ENCODE peak calls at places on chromosomes 12 and 14, in seven cellular contexts. X is neuronal stem cell, S is IMR-90, T is H9, L is mesendoderm, A is H1, U is mesenchymal stem cell. O is an unnamed sample.

GRCh38 chr12:88575361-88575959 is 4.8 kb downstream of the KITLG start:
- DNase-seq in A (no peak), U (no peak), S (no peak), T (no peak), X (no peak), L (no peak), O (no peak)

GRCh38 chr12:30725739-30726138 is 29.0 kb downstream of the CAPRIN2 start:
- DNase-seq in X (no peak), A (no peak), T (no peak), S (peak), L (peak), U (peak), O (peak)

GRCh38 chr12:2540535-2540941 is 254.2 kb upstream of the FKBP4 start:
- DNase-seq in L (peak), T (no peak), X (no peak), U (no peak), S (no peak), A (no peak), O (no peak)

GRCh38 chr14:105249175-105250007 is 1.1 kb downstream of the BTBD6 start:
- DNase-seq in U (peak), S (peak), T (peak), A (no peak), L (peak), X (peak), O (peak)

GRCh38 chr12:97321640-97322039 is 141.0 kb upstream of the RMST start:
- DNase-seq in X (no peak), T (no peak), S (no peak), L (no peak), A (no peak), U (no peak), O (no peak)

GRCh38 chr12:112304411-112304810 is 77.8 kb downstream of the HECTD4 start:
- DNase-seq in A (no peak), T (no peak), L (no peak), U (no peak), X (no peak), S (no peak), O (no peak)

GRCh38 chr14:59190372-59190771 is 1.9 kb downstream of the DAAM1 start:
- DNase-seq in L (peak), U (no peak), A (no peak), X (peak), S (no peak), T (peak), O (peak)

GRCh38 chr12:3222935-3223334 is 145.8 kb downstream of the TSPAN9 start:
- DNase-seq in S (no peak), T (no peak), A (no peak), U (no peak), X (no peak), L (no peak), O (no peak)

GRCh38 chr12:90909069-90909676 is 45.8 kb downstream of the CCER1 start:
- DNase-seq in S (peak), U (peak), A (no peak), L (peak), X (peak), T (peak), O (peak)

GRCh38 chr14:77615231-77616132 is 955 bp downstream of the SPTLC2 start:
- DNase-seq in U (peak), X (peak), L (peak), S (peak), T (no peak), A (no peak), O (peak)

GRCh38 chr12:95995238-95996031 is 709 bp downstream of the HAL start:
- DNase-seq in T (no peak), L (no peak), S (no peak), X (no peak), A (no peak), U (no peak), O (no peak)

GRCh38 chr12:125696044-125696443 is 630.8 kb downstream of the AACS start:
- DNase-seq in L (peak), T (no peak), X (no peak), S (no peak), A (no peak), U (no peak), O (no peak)

GRCh38 chr12:66189476-66189823 is 436 bp downstream of the IRAK3 start:
- DNase-seq in U (no peak), T (no peak), L (peak), X (no peak), A (no peak), S (no peak), O (no peak)

GRCh38 chr12:4265280-4265679 is 8.3 kb upstream of the CCND2 start:
- DNase-seq in L (no peak), X (no peak), U (no peak), A (no peak), S (no peak), T (no peak), O (no peak)

GRCh38 chr14:106372870-106373657 is 846.7 kb downstream of the TMEM121 start:
- DNase-seq in T (no peak), L (peak), U (no peak), X (no peak), S (no peak), A (no peak), O (peak)

GRCh38 chr14:72549848-72550247 is 344.1 kb downstream of the DPF3 start:
- DNase-seq in L (no peak), S (no peak), X (no peak), T (no peak), A (no peak), U (no peak), O (no peak)

GRCh38 chr12:6943719-6944380 is at the start of the genes C12orf57 and RNU7-1:
- DNase-seq in X (peak), L (peak), A (no peak), U (peak), S (peak), T (peak), O (peak)

GRCh38 chr12:6869049-6870021 is 2.0 kb downstream of the TPI1 start:
- DNase-seq in L (peak), S (peak), U (peak), X (peak), A (no peak), T (peak), O (peak)

GRCh38 chr14:104528496-104528895 is 51.1 kb upstream of the C14orf180 start:
- DNase-seq in X (no peak), S (no peak), A (no peak), U (no peak), T (peak), L (no peak), O (no peak)

GRCh38 chr12:124770725-124771124 is 92.9 kb downstream of the SCARB1 start:
- DNase-seq in U (no peak), A (no peak), S (no peak), T (no peak), X (no peak), L (no peak), O (no peak)

GRCh38 chr12:110670161-110670701 is 18.7 kb downstream of the HVCN1 start:
- DNase-seq in T (no peak), S (no peak), L (no peak), A (no peak), U (no peak), X (no peak), O (no peak)

GRCh38 chr14:94451091-94451751 is 1.4 kb downstream of the SERPINA11 start:
- DNase-seq in T (peak), A (no peak), X (no peak), S (no peak), U (no peak), L (no peak), O (no peak)

GRCh38 chr14:56759633-56760032 is 50.6 kb downstream of the OTX2 start:
- DNase-seq in A (no peak), U (no peak), L (no peak), X (no peak), T (no peak), S (no peak), O (no peak)

GRCh38 chr14:59754256-59754655 is 116.3 kb downstream of the RTN1 start:
- DNase-seq in S (peak), T (no peak), A (no peak), X (no peak), L (peak), U (no peak), O (no peak)

GRCh38 chr12:50533971-50534370 is 29.2 kb downstream of the DIP2B start:
- DNase-seq in A (no peak), U (peak), S (no peak), T (no peak), X (no peak), L (no peak), O (no peak)

GRCh38 chr14:51616724-51617409 is 34.8 kb upstream of the FRMD6 start:
- DNase-seq in L (no peak), T (no peak), U (peak), X (no peak), S (peak), A (no peak), O (no peak)

GRCh38 chr14:102922490-102923200 is at the start of gene AMN:
- DNase-seq in T (peak), X (no peak), U (no peak), S (no peak), L (no peak), A (no peak), O (peak)

GRCh38 chr12:121576851-121577391 is 3.9 kb downstream of the KDM2B start:
- DNase-seq in A (peak), X (peak), S (peak), T (peak), U (peak), L (peak), O (no peak)

GRCh38 chr12:89544730-89545184 is 18.9 kb upstream of the POC1B start:
- DNase-seq in S (no peak), L (peak), U (peak), T (no peak), X (peak), A (no peak), O (no peak)

GRCh38 chr14:103223818-103224352 is 100.6 kb downstream of the TNFAIP2 start:
- DNase-seq in L (no peak), S (no peak), A (no peak), T (no peak), U (no peak), X (no peak), O (no peak)

GRCh38 chr12:90953956-90954421 is 987 bp downstream of the CCER1 start:
- DNase-seq in U (no peak), A (peak), L (peak), X (no peak), T (peak), S (no peak), O (peak)

GRCh38 chr12:82627799-82628198 is 58.9 kb upstream of the TMTC2 start:
- DNase-seq in L (peak), U (peak), A (no peak), S (peak), X (no peak), T (peak), O (no peak)

GRCh38 chr14:39740454-39740853 is 308.2 kb upstream of the FBXO33 start:
- DNase-seq in X (no peak), S (no peak), L (no peak), U (no peak), T (no peak), A (no peak), O (no peak)

GRCh38 chr12:116922194-116922897 is 11.6 kb downstream of the FBXW8 start:
- DNase-seq in T (no peak), L (no peak), U (no peak), S (peak), X (no peak), A (no peak), O (no peak)

GRCh38 chr12:89243786-89244185 is 108.5 kb downstream of the DUSP6 start:
- DNase-seq in S (peak), U (peak), A (no peak), L (peak), T (no peak), X (no peak), O (peak)

GRCh38 chr12:94650143-94651056 is at the start of gene TMCC3:
- DNase-seq in T (peak), X (peak), S (no peak), A (no peak), L (peak), U (peak), O (peak)

GRCh38 chr14:50677527-50678063 is 9.5 kb upstream of the SAV1 start:
- DNase-seq in T (no peak), S (peak), U (peak), L (peak), X (no peak), A (no peak), O (peak)

GRCh38 chr14:100872641-100873071 is 30.9 kb downstream of the RTL1 start:
- DNase-seq in S (no peak), A (no peak), X (no peak), T (no peak), U (no peak), L (no peak), O (no peak)

GRCh38 chr12:94038605-94039004 is 109.8 kb upstream of the PLXNC1 start:
- DNase-seq in A (no peak), U (no peak), L (no peak), S (no peak), X (no peak), T (no peak), O (no peak)

GRCh38 chr14:55136241-55136640 is 7.2 kb downstream of the LGALS3 start:
- DNase-seq in A (no peak), U (no peak), L (no peak), T (no peak), X (no peak), S (peak), O (peak)

GRCh38 chr12:68423175-68423574 is 91.0 kb upstream of the MDM1 start:
- DNase-seq in L (no peak), S (no peak), X (no peak), T (no peak), A (no peak), U (no peak), O (no peak)
- H2BK120ac ChIP-seq in L (no peak), S (no peak), X (no peak), T (no peak), A (no peak), U (no peak), O (no peak)

DNA sequence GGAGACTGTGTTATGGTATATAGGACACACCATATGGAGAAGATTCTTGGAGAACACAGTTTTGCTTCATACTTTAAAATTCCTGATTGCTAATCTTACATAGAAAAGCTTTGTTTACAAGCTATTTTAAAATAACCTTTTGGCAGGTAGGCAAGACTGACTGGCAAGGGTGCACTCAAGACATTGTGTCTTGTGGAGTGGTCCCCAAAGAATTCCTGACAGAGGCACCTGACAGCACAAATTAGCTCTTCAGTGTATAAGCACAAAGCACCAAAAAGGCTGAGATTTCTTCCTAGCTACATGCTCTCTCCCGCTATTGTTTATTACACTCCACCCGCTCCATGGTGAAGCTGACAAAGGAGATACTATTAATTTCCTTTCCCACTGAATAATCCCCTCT is 139.3 kb downstream of the MON2 start:
- DNase-seq in A (no peak), T (no peak), X (no peak), U (no peak), L (no peak), S (no peak), O (no peak)
- H4K8ac ChIP-seq in A (no peak), T (no peak), X (no peak), U (no peak), L (no peak), S (no peak), O (no peak)

GRCh38 chr12:52331833-52332232 is 10.6 kb upstream of the KRT83 start:
- DNase-seq in T (no peak), L (no peak), A (no peak), U (no peak), X (no peak), S (no peak), O (no peak)

GRCh38 chr12:52332381-52332780 is 11.2 kb upstream of the KRT83 start:
- DNase-seq in T (no peak), L (no peak), S (no peak), X (no peak), A (no peak), U (no peak), O (no peak)

GRCh38 chr12:52327830-52328500 is 6.8 kb upstream of the KRT83 start:
- DNase-seq in X (no peak), S (no peak), A (no peak), L (no peak), U (no peak), T (no peak), O (no peak)

GRCh38 chr12:52333321-52333720 is 12.1 kb upstream of the KRT83 start:
- DNase-seq in L (peak), A (no peak), U (no peak), S (no peak), T (no peak), X (no peak), O (no peak)

GRCh38 chr12:52331039-52331438 is 9.8 kb upstream of the KRT83 start:
- DNase-seq in L (no peak), U (no peak), S (no peak), A (no peak), T (no peak), X (no peak), O (no peak)
- H2BK120ac ChIP-seq in L (no peak), U (no peak), S (no peak), A (no peak), T (no peak), X (no peak), O (no peak)

DNA sequence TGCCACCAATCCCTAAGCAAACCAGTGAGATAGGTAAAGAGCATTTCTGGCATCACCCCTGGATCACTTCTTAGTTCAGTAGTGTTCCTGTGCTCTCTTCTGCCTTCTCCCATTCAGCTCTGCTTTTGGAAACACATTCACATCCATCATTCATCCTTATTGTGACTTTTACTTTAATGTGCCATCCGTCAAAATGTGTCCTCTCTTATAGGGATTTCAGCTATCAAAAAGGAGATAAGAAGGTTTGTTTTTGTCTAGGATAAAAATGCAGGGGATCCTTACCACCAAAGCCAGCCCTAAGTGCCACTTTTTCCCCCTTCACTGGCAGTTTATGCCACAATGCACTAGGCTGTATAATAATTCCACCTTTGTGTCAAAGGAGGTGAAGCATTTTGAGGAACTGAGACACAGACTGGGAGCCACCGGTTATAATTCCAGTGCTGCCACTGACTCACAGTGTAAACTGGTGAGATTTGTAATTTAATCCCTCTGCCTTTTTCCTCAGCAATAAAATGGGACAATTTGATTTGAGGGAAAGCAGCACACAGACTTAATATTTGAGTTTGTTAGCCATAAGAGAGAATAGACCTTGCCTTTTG is 158.6 kb downstream of the PAX9 start:
- DNase-seq in T (no peak), S (no peak), U (no peak), X (no peak), L (no peak), A (no peak), O (no peak)
- H4K8ac ChIP-seq in T (no peak), S (no peak), U (no peak), X (no peak), L (no peak), A (no peak), O (no peak)

GRCh38 chr14:22533739-22534359 is 55.2 kb downstream of the DAD1 start:
- DNase-seq in S (no peak), U (no peak), L (no peak), X (no peak), A (no peak), T (no peak), O (no peak)

GRCh38 chr14:22530101-22530500 is 58.9 kb downstream of the DAD1 start:
- DNase-seq in A (no peak), T (no peak), U (no peak), X (no peak), S (no peak), L (no peak), O (no peak)

GRCh38 chr14:22533057-22533704 is 55.8 kb downstream of the DAD1 start:
- DNase-seq in X (no peak), S (no peak), T (no peak), U (no peak), L (no peak), A (no peak), O (no peak)

GRCh38 chr14:22532345-22533056 is 56.5 kb downstream of the DAD1 start:
- DNase-seq in A (no peak), L (no peak), T (no peak), S (peak), X (no peak), U (peak), O (no peak)

DNA sequence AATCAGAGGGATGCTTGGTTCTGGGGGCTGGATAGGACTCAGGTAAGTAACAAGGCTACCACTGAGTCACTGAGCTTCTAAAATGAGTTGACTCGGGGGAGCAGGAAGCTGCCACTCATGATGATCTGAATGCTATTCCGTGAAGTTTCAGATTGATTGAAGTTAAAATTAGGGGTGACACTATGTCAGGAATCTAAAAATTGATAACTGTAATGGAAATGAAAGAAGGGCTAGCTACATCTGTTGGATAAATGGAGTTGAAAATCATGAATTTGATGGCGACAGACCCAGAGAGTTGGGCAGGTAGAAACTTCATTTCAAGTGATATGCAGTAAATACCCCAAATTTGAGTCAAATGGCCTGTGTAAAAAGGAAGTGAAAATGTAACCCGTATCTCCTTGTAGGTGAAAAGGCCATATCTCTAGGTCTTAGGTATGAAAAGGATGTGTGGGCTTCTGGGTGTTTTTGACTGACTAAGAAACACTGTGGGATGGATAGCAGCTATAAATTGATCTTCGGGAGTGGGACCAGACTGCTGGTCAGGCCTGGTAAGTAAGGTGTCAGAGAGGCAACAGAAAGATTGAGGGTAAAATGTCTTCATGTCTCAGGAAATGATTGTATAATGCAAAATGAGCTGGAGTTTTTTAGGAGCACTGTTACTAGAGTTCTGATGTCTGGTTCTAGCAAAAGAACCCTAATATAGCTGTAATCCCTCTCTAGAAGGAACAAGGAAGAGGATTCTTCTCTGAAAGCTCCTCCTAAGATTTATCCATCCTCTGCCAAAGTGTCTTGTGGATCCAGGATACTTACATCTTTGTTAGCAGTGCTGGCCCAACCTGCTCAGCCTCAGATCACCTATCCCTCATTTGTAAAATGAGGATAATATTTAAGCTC is 57.3 kb downstream of the DAD1 start:
- DNase-seq in X (no peak), L (no peak), T (no peak), U (no peak), S (no peak), A (no peak), O (peak)
- H2BK120ac ChIP-seq in X (no peak), L (no peak), T (no peak), U (no peak), S (peak), A (no peak), O (no peak)

DNA sequence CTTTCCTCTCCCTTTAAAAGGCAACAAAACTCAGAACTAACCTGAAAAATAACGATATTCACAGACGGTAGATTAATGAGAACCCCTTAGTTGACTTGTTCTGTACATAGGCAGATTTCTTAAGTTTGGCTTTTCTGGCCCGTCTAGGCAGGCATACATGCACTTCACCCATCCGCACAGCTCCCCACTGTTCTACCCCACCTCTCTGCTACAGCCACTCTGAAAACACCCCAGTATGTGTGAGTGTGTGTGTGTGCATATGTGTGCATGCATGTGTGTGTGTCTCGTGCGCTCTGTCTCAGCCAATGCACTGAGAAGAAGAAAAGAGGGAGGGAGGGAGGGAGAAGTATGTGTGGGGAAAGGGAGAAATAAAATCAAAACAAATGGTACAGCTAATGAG is 1.9 kb upstream of the LMO3 start:
- DNase-seq in L (no peak), X (no peak), A (no peak), S (no peak), T (no peak), U (no peak), O (no peak)
- H4K8ac ChIP-seq in L (no peak), X (no peak), A (no peak), S (no peak), T (no peak), U (no peak), O (no peak)

GRCh38 chr14:86363047-86363446 is 833.1 kb downstream of the FLRT2 start:
- DNase-seq in S (no peak), U (no peak), T (no peak), L (no peak), A (no peak), X (no peak), O (no peak)
- H2BK120ac ChIP-seq in S (no peak), U (no peak), T (no peak), L (no peak), A (no peak), X (no peak), O (no peak)